ENCODE peak calls at places on chromosomes 1 and 21, in nine cellular contexts. I is lung, B is mucosa of descending colon, P is mammary epithelial cell, G is endodermal cell, F is astrocyte, D is thoracic aorta, N is PC-3, A is Karpas-422. Y is an unnamed sample. For H3K36me3, the result is how much of the 10 kb centered on the place peaks cover.

GRCh38 chr1:69569983-69570755 is 2.4 kb downstream of the LRRC7 start:
- DNase-seq in I (no peak), B (peak), P (no peak), G (peak), F (peak), D (no peak), N (no peak), A (no peak), Y (peak)

GRCh38 chr1:234656070-234656875 is 46.3 kb upstream of the IRF2BP2 start:
- DNase-seq in I (no peak), B (no peak), P (peak), G (no peak), F (no peak), D (no peak), N (no peak), A (no peak), Y (no peak)

GRCh38 chr1:153174624-153175023 is 23.9 kb upstream of the SPRR2G start:
- DNase-seq in I (no peak), B (no peak), P (peak), G (no peak), F (no peak), D (no peak), N (no peak), A (no peak), Y (no peak)

GRCh38 chr1:176055398-176055797 is 151.7 kb downstream of the COP1 start:
- DNase-seq in I (no peak), B (no peak), P (no peak), G (no peak), F (no peak), D (no peak), N (no peak), A (no peak), Y (no peak)

GRCh38 chr1:180909462-180909976 is 3.2 kb upstream of the KIAA1614 start:
- DNase-seq in I (no peak), B (no peak), P (no peak), G (peak), F (no peak), D (no peak), N (no peak), A (no peak), Y (no peak)

GRCh38 chr1:150535511-150536281 is 13.5 kb upstream of the ADAMTSL4 start:
- DNase-seq in I (no peak), B (no peak), P (no peak), G (peak), F (peak), D (no peak), N (no peak), A (no peak), Y (peak)

GRCh38 chr21:45850181-45850580 is 131.4 kb upstream of the COL6A1 start:
- DNase-seq in I (no peak), B (no peak), P (no peak), G (peak), F (no peak), D (no peak), N (no peak), A (no peak), Y (no peak)

GRCh38 chr1:76595024-76595423 is 272.3 kb upstream of the ST6GALNAC5 start:
- DNase-seq in I (no peak), B (peak), P (no peak), G (no peak), F (no peak), D (no peak), N (no peak), A (no peak), Y (no peak)

GRCh38 chr1:30032302-30032701 is 691.1 kb downstream of the MATN1 start:
- DNase-seq in I (no peak), B (no peak), P (no peak), G (no peak), F (no peak), D (no peak), N (no peak), A (no peak), Y (no peak)

GRCh38 chr1:205296154-205296553 is 25.4 kb downstream of the NUAK2 start:
- DNase-seq in I (no peak), B (no peak), P (no peak), G (no peak), F (no peak), D (no peak), N (no peak), A (no peak), Y (no peak)

GRCh38 chr1:24588573-24588972 is 32.7 kb downstream of the NCMAP start:
- DNase-seq in I (no peak), B (no peak), P (no peak), G (no peak), F (no peak), D (no peak), N (no peak), A (no peak), Y (no peak)

GRCh38 chr21:15324542-15324941 is 259.7 kb upstream of the NRIP1 start:
- DNase-seq in I (no peak), B (no peak), P (no peak), G (no peak), F (no peak), D (no peak), N (no peak), A (no peak), Y (no peak)

GRCh38 chr1:13817906-13818305 is 117.9 kb downstream of the PRDM2 start:
- DNase-seq in I (no peak), B (no peak), P (no peak), G (peak), F (no peak), D (no peak), N (no peak), A (no peak), Y (no peak)

GRCh38 chr1:179169616-179170467 is 59.6 kb downstream of the ABL2 start:
- DNase-seq in I (no peak), B (no peak), P (peak), G (no peak), F (peak), D (no peak), N (peak), A (peak), Y (no peak)

GRCh38 chr1:21940492-21940891 is 3.4 kb upstream of the HSPG2 start:
- DNase-seq in I (no peak), B (no peak), P (no peak), G (no peak), F (no peak), D (no peak), N (no peak), A (no peak), Y (no peak)

GRCh38 chr1:196059210-196059609 is 549.0 kb downstream of the KCNT2 start:
- DNase-seq in I (no peak), B (no peak), P (no peak), G (no peak), F (no peak), D (no peak), N (peak), A (no peak), Y (no peak)

GRCh38 chr1:246280551-246280950 is 226.5 kb downstream of the SMYD3 start:
- DNase-seq in I (no peak), B (peak), P (no peak), G (no peak), F (no peak), D (no peak), N (peak), A (peak), Y (no peak)

GRCh38 chr21:36104306-36105300 is 30.3 kb upstream of the CBR3 start:
- DNase-seq in I (no peak), B (peak), P (peak), G (peak), F (peak), D (no peak), N (peak), A (peak), Y (peak)

GRCh38 chr1:215076312-215076711 is 6.2 kb upstream of the KCNK2 start:
- DNase-seq in I (no peak), B (peak), P (peak), G (peak), F (peak), D (no peak), N (peak), A (peak), Y (peak)

GRCh38 chr1:9730096-9730901 is 78.8 kb downstream of the PIK3CD start:
- DNase-seq in I (peak), B (no peak), P (no peak), G (no peak), F (no peak), D (no peak), N (no peak), A (no peak), Y (peak)

GRCh38 chr1:84996846-84997666 is at the start of gene MCOLN2:
- DNase-seq in I (no peak), B (peak), P (peak), G (peak), F (no peak), D (no peak), N (peak), A (peak), Y (peak)

GRCh38 chr1:84998642-84999280 is 1.8 kb upstream of the MCOLN2 start:
- DNase-seq in I (no peak), B (peak), P (no peak), G (peak), F (no peak), D (no peak), N (peak), A (peak), Y (peak)

GRCh38 chr1:84991097-84991890 is 5.6 kb downstream of the MCOLN2 start:
- DNase-seq in I (no peak), B (no peak), P (no peak), G (no peak), F (no peak), D (no peak), N (no peak), A (no peak), Y (no peak)

GRCh38 chr1:84997667-84998600 is 1.0 kb upstream of the MCOLN2 start:
- DNase-seq in I (no peak), B (peak), P (peak), G (peak), F (peak), D (no peak), N (peak), A (no peak), Y (peak)

DNA sequence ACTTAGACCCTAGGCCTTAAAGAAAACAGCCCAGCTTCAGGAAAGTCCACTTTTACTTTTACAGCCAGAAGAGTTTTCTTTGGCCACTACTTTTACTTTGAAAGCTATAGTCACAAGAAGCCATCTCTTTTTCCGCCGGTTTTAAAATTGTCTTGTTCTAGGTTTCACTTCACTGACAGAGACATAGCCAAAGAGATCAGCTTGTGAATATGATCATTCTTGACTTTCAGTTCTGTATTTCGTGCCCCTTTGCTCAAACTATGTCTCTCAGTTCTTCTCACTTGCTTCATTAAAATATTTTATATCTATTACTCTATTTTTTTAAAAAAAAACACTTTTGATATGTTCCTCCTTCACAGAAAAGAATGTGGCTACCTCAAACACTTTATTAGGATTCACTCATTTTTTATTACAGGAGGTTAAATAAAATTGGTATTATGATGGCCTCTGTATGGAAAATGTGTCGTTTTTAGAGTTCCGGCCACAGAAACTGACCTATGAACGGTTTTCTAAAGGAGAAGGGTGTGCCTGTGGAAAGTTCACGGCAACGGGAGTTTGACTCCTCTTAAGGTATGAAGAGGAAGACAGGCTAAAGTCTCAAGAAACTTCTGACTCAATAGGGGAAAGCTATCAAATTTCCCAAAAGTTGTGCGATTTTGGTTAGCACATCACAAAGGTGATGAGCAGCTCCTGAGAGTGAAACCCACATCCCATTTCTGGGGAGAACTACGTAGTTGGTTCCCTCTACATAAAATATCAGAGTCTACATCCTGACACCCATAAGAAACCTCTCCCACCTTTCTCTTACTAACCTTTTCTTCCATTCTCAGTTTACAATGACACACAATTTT is 1.2 kb downstream of the MCOLN2 start:
- DNase-seq in I (no peak), B (peak), P (no peak), G (no peak), F (no peak), D (no peak), N (peak), A (peak), Y (no peak)
- H3K4me3 ChIP-seq in I (no peak), B (no peak), P (no peak), G (no peak), F (no peak), D (peak), N (peak), A (peak), Y (no peak)

DNA sequence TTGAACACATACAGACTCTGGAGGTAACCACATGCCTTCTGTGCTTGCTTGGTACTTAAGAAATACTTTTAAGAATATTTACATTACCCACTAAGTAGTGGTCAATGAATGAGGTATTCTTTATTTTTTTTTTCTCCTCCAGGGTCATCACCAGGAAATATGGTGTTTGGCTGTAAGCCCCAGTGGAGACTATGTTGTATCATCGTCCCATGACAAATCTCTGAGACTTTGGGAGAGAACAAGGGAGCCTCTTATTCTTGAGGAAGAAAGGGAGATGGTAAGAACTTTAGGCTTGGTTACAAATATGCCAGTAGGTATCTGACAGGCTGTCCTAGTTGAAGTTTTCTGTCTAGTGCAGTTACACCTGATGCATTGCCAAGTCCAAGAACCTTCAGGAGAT is 22.8 kb downstream of the WDR3 start:
- DNase-seq in I (no peak), B (no peak), P (no peak), G (no peak), F (no peak), D (no peak), N (no peak), A (no peak), Y (no peak)
- H3K36me3 ChIP-seq in I (under half), B (under half), P (under half), G (half or more), F (half or more), D (under half), N (half or more), A (half or more), Y (under half)

GRCh38 chr21:41839387-41840000 is 39.6 kb downstream of the PRDM15 start:
- DNase-seq in I (no peak), B (no peak), P (no peak), G (no peak), F (no peak), D (no peak), N (no peak), A (no peak), Y (peak)
- H3K4me3 ChIP-seq in I (no peak), B (no peak), P (no peak), G (no peak), F (no peak), D (no peak), N (no peak), A (no peak), Y (no peak)

GRCh38 chr1:211952299-211952698 is 83.1 kb downstream of the INTS7 start:
- DNase-seq in I (no peak), B (no peak), P (no peak), G (no peak), F (no peak), D (no peak), N (no peak), A (no peak), Y (no peak)

GRCh38 chr1:211947396-211948295 is 87.7 kb downstream of the INTS7 start:
- DNase-seq in I (no peak), B (no peak), P (no peak), G (peak), F (no peak), D (no peak), N (no peak), A (no peak), Y (no peak)

GRCh38 chr1:211944733-211945500 is 90.4 kb downstream of the INTS7 start:
- DNase-seq in I (no peak), B (peak), P (peak), G (peak), F (peak), D (no peak), N (peak), A (no peak), Y (peak)

GRCh38 chr1:211951856-211952255 is 83.5 kb downstream of the INTS7 start:
- DNase-seq in I (no peak), B (no peak), P (peak), G (no peak), F (peak), D (no peak), N (peak), A (no peak), Y (no peak)

DNA sequence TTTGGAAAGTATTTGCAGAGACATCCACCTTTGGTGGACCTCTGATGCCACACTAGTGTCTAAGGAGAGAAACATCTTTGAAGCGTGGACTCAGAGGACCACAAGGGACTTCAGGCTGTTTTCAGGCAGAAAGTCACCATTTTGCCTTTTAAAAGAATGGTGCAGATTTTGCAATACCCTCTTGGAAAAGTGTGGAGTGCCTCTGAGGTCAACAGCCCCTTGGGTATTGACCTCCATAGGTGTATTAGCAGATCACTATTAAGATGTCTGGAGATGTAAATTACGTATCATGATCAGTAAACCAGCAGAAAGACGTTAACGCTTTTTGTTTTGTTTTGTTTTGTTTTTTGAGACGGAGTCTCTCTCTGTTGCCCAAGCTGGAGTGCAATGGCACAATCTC is 87.0 kb downstream of the INTS7 start:
- DNase-seq in I (no peak), B (no peak), P (no peak), G (no peak), F (no peak), D (no peak), N (no peak), A (no peak), Y (no peak)
- H3K36me3 ChIP-seq in I (under half), B (under half), P (under half), G (under half), F (under half), D (under half), N (under half), A (under half), Y (under half)

GRCh38 chr1:84844094-84844493 is 48.9 kb downstream of the LPAR3 start:
- DNase-seq in I (no peak), B (no peak), P (no peak), G (no peak), F (no peak), D (no peak), N (no peak), A (no peak), Y (no peak)

GRCh38 chr1:84842748-84843231 is 50.2 kb downstream of the LPAR3 start:
- DNase-seq in I (no peak), B (no peak), P (peak), G (no peak), F (no peak), D (no peak), N (no peak), A (no peak), Y (no peak)

GRCh38 chr1:84840346-84840745 is 52.7 kb downstream of the LPAR3 start:
- DNase-seq in I (no peak), B (no peak), P (no peak), G (no peak), F (no peak), D (no peak), N (peak), A (no peak), Y (no peak)

GRCh38 chr1:84839544-84839943 is 53.5 kb downstream of the LPAR3 start:
- DNase-seq in I (no peak), B (no peak), P (no peak), G (no peak), F (no peak), D (no peak), N (no peak), A (no peak), Y (no peak)

DNA sequence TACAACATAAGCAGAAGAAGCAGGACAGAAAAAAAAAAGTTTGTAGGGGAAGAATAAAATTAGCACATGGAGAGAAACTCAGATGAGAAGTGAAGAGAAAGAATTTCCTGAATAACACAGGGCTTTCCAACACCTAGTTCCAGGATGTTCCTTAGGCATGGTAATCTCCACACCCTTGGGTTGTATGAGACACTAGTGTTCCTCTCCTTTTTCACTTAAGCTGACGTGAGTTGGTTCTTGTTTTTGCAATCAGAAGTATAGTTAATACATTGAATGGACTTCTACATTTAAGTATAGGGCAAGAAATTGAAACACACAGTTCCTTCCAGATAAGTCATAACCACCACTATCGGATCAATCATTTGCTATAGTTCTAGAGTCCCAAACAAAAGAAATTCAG is 51.0 kb downstream of the LPAR3 start:
- DNase-seq in I (no peak), B (no peak), P (no peak), G (no peak), F (no peak), D (no peak), N (no peak), A (no peak), Y (no peak)
- H3K4me3 ChIP-seq in I (no peak), B (no peak), P (peak), G (no peak), F (no peak), D (no peak), N (no peak), A (no peak), Y (no peak)

GRCh38 chr1:944341-945325 is 14.4 kb downstream of the NOC2L start:
- DNase-seq in I (no peak), B (no peak), P (no peak), G (no peak), F (peak), D (no peak), N (no peak), A (no peak), Y (no peak)

GRCh38 chr1:943545-944340 is 15.3 kb downstream of the NOC2L start:
- DNase-seq in I (no peak), B (no peak), P (no peak), G (no peak), F (no peak), D (no peak), N (no peak), A (no peak), Y (peak)

GRCh38 chr1:947958-948357 is 11.1 kb downstream of the NOC2L start:
- DNase-seq in I (no peak), B (no peak), P (no peak), G (no peak), F (no peak), D (no peak), N (no peak), A (no peak), Y (no peak)

GRCh38 chr1:942864-943533 is 16.1 kb downstream of the NOC2L start:
- DNase-seq in I (peak), B (peak), P (no peak), G (no peak), F (peak), D (no peak), N (no peak), A (peak), Y (peak)

DNA sequence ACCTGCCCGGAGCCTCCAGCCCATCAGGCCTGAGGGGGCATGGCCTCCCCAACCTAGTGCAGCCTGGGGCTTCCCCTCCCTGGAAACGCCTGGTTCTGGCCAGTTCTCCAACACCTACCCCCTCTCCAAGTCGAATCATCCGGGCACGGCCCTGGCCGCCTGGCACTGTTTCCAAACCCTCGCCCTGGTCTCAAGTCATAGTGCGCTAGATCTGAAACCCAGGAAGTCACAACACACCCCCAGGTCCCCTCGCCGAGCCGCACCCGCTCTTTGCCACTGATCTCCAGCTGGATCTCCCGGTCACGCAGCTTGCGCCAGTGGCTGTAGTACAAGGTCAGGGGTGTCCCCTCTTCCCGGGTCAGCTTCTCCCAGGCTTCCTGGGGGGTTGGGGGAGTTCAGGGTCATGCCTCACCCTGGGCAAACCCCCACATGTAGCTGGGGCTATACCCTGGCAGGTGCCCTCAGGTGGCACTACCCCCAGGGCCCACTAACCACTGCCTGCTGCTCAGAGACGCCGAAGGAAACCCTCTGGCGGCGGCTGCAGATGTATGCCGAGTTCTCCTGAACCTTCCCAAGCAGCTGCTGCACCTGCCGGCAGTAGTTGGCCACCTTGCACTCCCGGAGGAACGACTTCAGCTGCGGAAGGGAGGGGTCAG is 13.0 kb downstream of the NOC2L start:
- DNase-seq in I (no peak), B (no peak), P (no peak), G (no peak), F (no peak), D (no peak), N (no peak), A (no peak), Y (no peak)
- H3K36me3 ChIP-seq in I (half or more), B (under half), P (under half), G (under half), F (under half), D (under half), N (under half), A (under half), Y (under half)